ENCODE peak calls at places on chromosomes 11 and 22, in four cellular contexts. One of them, this sample, is unnamed.

GRCh38 chr11:60710482-60710881 is 11.1 kb downstream of the MS4A8 start:
- DNase-seq in fibroblast of lung: no peak
- DNase-seq in trophoblast cell: peak; percentile 46
- DNase-seq in neural progenitor cell: peak; percentile 22
- DNase-seq in this sample: no peak

GRCh38 chr11:44986315-44986714 is 35.6 kb upstream of the TP53I11 start:
- DNase-seq in trophoblast cell: peak; percentile 37
- DNase-seq in neural progenitor cell: no peak
- DNase-seq in fibroblast of lung: no peak
- DNase-seq in this sample: no peak

GRCh38 chr11:64802370-64803162 is 448 bp downstream of the MAP4K2 start:
- DNase-seq in fibroblast of lung: no peak
- DNase-seq in trophoblast cell: peak; percentile 26
- DNase-seq in neural progenitor cell: no peak
- DNase-seq in this sample: no peak

GRCh38 chr11:115990004-115990447 is 485.8 kb upstream of the CADM1 start:
- DNase-seq in fibroblast of lung: no peak
- DNase-seq in trophoblast cell: peak; percentile 31
- DNase-seq in neural progenitor cell: peak; percentile 74
- DNase-seq in this sample: no peak

GRCh38 chr22:39522567-39523300 is 2.4 kb downstream of the ATF4 start:
- DNase-seq in trophoblast cell: peak; percentile 77
- DNase-seq in neural progenitor cell: peak; percentile 23
- DNase-seq in fibroblast of lung: peak; percentile 67
- DNase-seq in this sample: peak; percentile 61

GRCh38 chr22:20139391-20140106 is 7.9 kb downstream of the ZDHHC8 start:
- DNase-seq in neural progenitor cell: no peak
- DNase-seq in trophoblast cell: no peak
- DNase-seq in fibroblast of lung: no peak
- DNase-seq in this sample: no peak

GRCh38 chr11:121741954-121742361 is 289.2 kb upstream of the SORL1-AS1 start:
- DNase-seq in trophoblast cell: no peak
- DNase-seq in fibroblast of lung: peak; percentile 61
- DNase-seq in neural progenitor cell: no peak
- DNase-seq in this sample: peak; percentile 72

GRCh38 chr11:122440783-122441701 is 214.5 kb upstream of the UBASH3B start:
- DNase-seq in fibroblast of lung: peak; percentile 8
- DNase-seq in neural progenitor cell: peak; percentile 77
- DNase-seq in trophoblast cell: peak; percentile 30
- DNase-seq in this sample: peak; percentile 34

DNA sequence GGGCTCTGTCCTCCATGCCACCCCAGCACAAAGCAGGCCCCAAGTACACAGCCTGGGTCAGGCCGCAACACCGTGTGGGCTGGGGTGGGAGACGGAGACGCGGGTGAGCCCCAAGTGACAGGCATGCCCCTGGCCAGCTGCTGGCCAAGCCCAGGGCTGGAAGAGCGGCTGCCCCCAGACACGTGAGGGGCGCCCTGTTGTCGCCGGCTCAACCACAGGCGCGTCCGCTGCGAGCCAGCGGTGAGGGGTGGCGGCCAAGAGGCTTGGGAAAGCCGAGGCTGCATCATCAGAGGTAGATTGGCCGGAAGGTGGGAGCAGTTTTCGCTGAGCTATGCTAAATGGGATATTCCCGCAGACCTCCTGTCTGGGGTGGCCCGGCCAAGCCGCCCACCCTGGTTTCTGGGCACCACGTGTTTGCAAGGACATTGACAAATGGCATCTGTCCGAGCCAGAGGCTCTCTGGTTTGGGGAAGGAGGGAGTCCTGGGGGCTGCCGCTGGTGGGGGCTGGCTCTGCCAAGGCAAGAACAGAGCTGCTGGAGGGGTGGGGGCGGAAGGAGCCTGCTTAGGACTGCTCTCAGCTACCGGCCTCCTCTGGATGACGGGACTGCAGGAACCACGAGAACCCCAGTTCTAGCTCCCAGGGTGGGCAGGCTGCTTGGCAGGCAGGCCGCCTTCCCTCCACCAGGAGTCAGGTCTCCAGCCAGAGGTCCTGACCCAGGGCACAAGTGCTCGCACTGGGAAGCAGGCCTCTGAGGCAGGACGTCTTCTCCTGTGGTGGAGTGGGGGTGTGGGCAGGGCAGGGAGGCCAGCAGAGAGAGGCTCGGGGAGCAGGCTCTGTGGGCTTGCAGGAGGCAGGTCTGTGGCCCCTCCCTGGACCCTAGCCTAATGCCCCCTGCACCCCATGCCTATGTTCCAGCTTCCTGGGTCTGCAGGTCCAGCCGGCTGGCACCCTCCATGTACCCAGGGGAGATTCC is 552 bp downstream of the PRR33 start:
- DNase-seq in trophoblast cell: no peak
- DNase-seq in fibroblast of lung: no peak
- DNase-seq in neural progenitor cell: no peak
- DNase-seq in this sample: no peak
- H3K4me1 ChIP-seq in trophoblast cell: no peaks in the 10 kb centered on the region
- H3K4me1 ChIP-seq in fibroblast of lung: no peaks in the 10 kb centered on the region
- H3K4me1 ChIP-seq in neural progenitor cell: no peaks in the 10 kb centered on the region
- H3K4me1 ChIP-seq in this sample: no peaks in the 10 kb centered on the region

GRCh38 chr11:87139475-87139874 is 101.7 kb downstream of the TMEM135 start:
- DNase-seq in fibroblast of lung: no peak
- DNase-seq in neural progenitor cell: no peak
- DNase-seq in trophoblast cell: no peak
- DNase-seq in this sample: no peak
- H3K9ac ChIP-seq in fibroblast of lung: no peak overlapping the region
- H3K9ac ChIP-seq in neural progenitor cell: no peak overlapping the region
- H3K9ac ChIP-seq in trophoblast cell: no peak overlapping the region
- H3K9ac ChIP-seq in this sample: no peak overlapping the region

DNA sequence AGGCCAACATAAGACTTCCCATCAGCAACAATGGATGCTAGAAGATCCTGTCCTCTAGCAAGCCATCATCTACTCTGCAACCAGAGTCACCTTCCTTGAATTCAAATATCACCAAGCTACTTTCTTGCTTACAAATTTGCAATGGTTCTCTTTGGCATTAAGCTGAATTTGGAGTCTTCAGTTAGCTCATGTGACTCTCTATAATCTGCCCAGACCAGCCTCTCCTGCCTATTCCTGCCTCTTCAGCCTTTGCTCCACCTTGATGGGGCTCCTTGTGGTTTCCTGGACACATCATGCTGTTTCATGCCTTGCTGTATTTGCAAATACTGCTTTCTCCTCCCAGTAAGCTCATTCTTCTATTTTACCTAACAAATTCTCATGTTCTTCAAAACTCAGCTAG is 82.3 kb downstream of the RASSF10 start:
- DNase-seq in neural progenitor cell: no peak
- DNase-seq in trophoblast cell: no peak
- DNase-seq in fibroblast of lung: no peak
- DNase-seq in this sample: no peak
- H3K4me1 ChIP-seq in neural progenitor cell: no peaks in the 10 kb centered on the region
- H3K4me1 ChIP-seq in trophoblast cell: no peaks in the 10 kb centered on the region
- H3K4me1 ChIP-seq in fibroblast of lung: no peaks in the 10 kb centered on the region
- H3K4me1 ChIP-seq in this sample: no peaks in the 10 kb centered on the region

GRCh38 chr11:9692696-9693095 is 28.8 kb downstream of the SWAP70 start:
- DNase-seq in fibroblast of lung: no peak
- DNase-seq in neural progenitor cell: no peak
- DNase-seq in trophoblast cell: no peak
- DNase-seq in this sample: no peak

GRCh38 chr11:9693801-9694553 is 30.1 kb downstream of the SWAP70 start:
- DNase-seq in neural progenitor cell: no peak
- DNase-seq in fibroblast of lung: no peak
- DNase-seq in trophoblast cell: no peak
- DNase-seq in this sample: no peak

GRCh38 chr11:9689721-9690120 is 25.8 kb downstream of the SWAP70 start:
- DNase-seq in neural progenitor cell: peak; percentile 18
- DNase-seq in fibroblast of lung: peak; percentile 47
- DNase-seq in trophoblast cell: no peak
- DNase-seq in this sample: peak; percentile 26

GRCh38 chr11:9688716-9689511 is 25.0 kb downstream of the SWAP70 start:
- DNase-seq in neural progenitor cell: peak; percentile 52
- DNase-seq in fibroblast of lung: peak; percentile 91
- DNase-seq in trophoblast cell: peak; percentile 28
- DNase-seq in this sample: peak; percentile 71

GRCh38 chr11:9691865-9692264 is 28.0 kb downstream of the SWAP70 start:
- DNase-seq in fibroblast of lung: peak; percentile 60
- DNase-seq in neural progenitor cell: no peak
- DNase-seq in trophoblast cell: no peak
- DNase-seq in this sample: no peak
- H3K9ac ChIP-seq in fibroblast of lung: no peak overlapping the region
- H3K9ac ChIP-seq in neural progenitor cell: no peak overlapping the region
- H3K9ac ChIP-seq in trophoblast cell: no peak overlapping the region
- H3K9ac ChIP-seq in this sample: no peak overlapping the region

GRCh38 chr11:76667856-76668255 is 2.7 kb downstream of the LRRC32 start:
- DNase-seq in fibroblast of lung: no peak
- DNase-seq in trophoblast cell: no peak
- DNase-seq in neural progenitor cell: no peak
- DNase-seq in this sample: no peak
- H3K4me1 ChIP-seq in fibroblast of lung: peaks cover 6% of the 10 kb centered on the region
- H3K4me1 ChIP-seq in trophoblast cell: peaks cover 33% of the 10 kb centered on the region
- H3K4me1 ChIP-seq in neural progenitor cell: peaks cover 10% of the 10 kb centered on the region
- H3K4me1 ChIP-seq in this sample: peaks cover 37% of the 10 kb centered on the region

GRCh38 chr11:119023741-119024140 is 5.2 kb downstream of the TRAPPC4 start:
- DNase-seq in fibroblast of lung: peak; percentile 49
- DNase-seq in trophoblast cell: no peak
- DNase-seq in neural progenitor cell: no peak
- DNase-seq in this sample: no peak
- H3K9ac ChIP-seq in fibroblast of lung: no peak overlapping the region
- H3K9ac ChIP-seq in trophoblast cell: no peak overlapping the region
- H3K9ac ChIP-seq in neural progenitor cell: no peak overlapping the region
- H3K9ac ChIP-seq in this sample: no peak overlapping the region

GRCh38 chr11:128509990-128510389 is 77.4 kb downstream of the ETS1 start:
- DNase-seq in trophoblast cell: no peak
- DNase-seq in neural progenitor cell: no peak
- DNase-seq in fibroblast of lung: peak; percentile 45
- DNase-seq in this sample: peak; percentile 49
- H3K4me1 ChIP-seq in trophoblast cell: peaks cover 21% of the 10 kb centered on the region
- H3K4me1 ChIP-seq in neural progenitor cell: no peaks in the 10 kb centered on the region
- H3K4me1 ChIP-seq in fibroblast of lung: peaks cover 44% of the 10 kb centered on the region
- H3K4me1 ChIP-seq in this sample: peaks cover 67% of the 10 kb centered on the region

GRCh38 chr11:119359365-119360229 is 13.1 kb upstream of the MFRP start:
- DNase-seq in trophoblast cell: no peak
- DNase-seq in neural progenitor cell: no peak
- DNase-seq in fibroblast of lung: no peak
- DNase-seq in this sample: no peak
- H3K9ac ChIP-seq in trophoblast cell: no peak overlapping the region
- H3K9ac ChIP-seq in neural progenitor cell: no peak overlapping the region
- H3K9ac ChIP-seq in fibroblast of lung: no peak overlapping the region
- H3K9ac ChIP-seq in this sample: no peak overlapping the region

GRCh38 chr11:75286826-75287465 is 46.4 kb downstream of the TPBGL start:
- DNase-seq in trophoblast cell: no peak
- DNase-seq in neural progenitor cell: no peak
- DNase-seq in fibroblast of lung: peak; percentile 46
- DNase-seq in this sample: no peak

GRCh38 chr11:75291741-75292140 is 51.2 kb downstream of the TPBGL start:
- DNase-seq in fibroblast of lung: no peak
- DNase-seq in trophoblast cell: no peak
- DNase-seq in neural progenitor cell: no peak
- DNase-seq in this sample: no peak

GRCh38 chr11:75287579-75287978 is 47.0 kb downstream of the TPBGL start:
- DNase-seq in neural progenitor cell: no peak
- DNase-seq in fibroblast of lung: no peak
- DNase-seq in trophoblast cell: no peak
- DNase-seq in this sample: no peak

GRCh38 chr11:75288846-75289760 is 48.5 kb downstream of the TPBGL start:
- DNase-seq in trophoblast cell: no peak
- DNase-seq in neural progenitor cell: no peak
- DNase-seq in fibroblast of lung: peak; percentile 29
- DNase-seq in this sample: no peak

GRCh38 chr11:75289919-75290318 is 49.3 kb downstream of the TPBGL start:
- DNase-seq in neural progenitor cell: no peak
- DNase-seq in trophoblast cell: no peak
- DNase-seq in fibroblast of lung: no peak
- DNase-seq in this sample: no peak
- H3K4me1 ChIP-seq in neural progenitor cell: no peaks in the 10 kb centered on the region
- H3K4me1 ChIP-seq in trophoblast cell: no peaks in the 10 kb centered on the region
- H3K4me1 ChIP-seq in fibroblast of lung: no peaks in the 10 kb centered on the region
- H3K4me1 ChIP-seq in this sample: peaks cover 17% of the 10 kb centered on the region

GRCh38 chr11:59427068-59427382 is 812 bp upstream of the OR5A2 start:
- DNase-seq in fibroblast of lung: no peak
- DNase-seq in trophoblast cell: no peak
- DNase-seq in neural progenitor cell: no peak
- DNase-seq in this sample: no peak
- H3K9ac ChIP-seq in fibroblast of lung: no peak overlapping the region
- H3K9ac ChIP-seq in trophoblast cell: no peak overlapping the region
- H3K9ac ChIP-seq in neural progenitor cell: no peak overlapping the region
- H3K9ac ChIP-seq in this sample: no peak overlapping the region